ENCODE peak calls at places on chromosomes 3 and 15, in four cellular contexts. B is A549, C is stomach, K is mucosa of descending colon. O is an unnamed sample.

GRCh38 chr15:66679657-66680108 is 22.4 kb upstream of the SMAD6 start:
- DNase-seq in B (no peak), C (peak; percentile 36), K (no peak), O (peak; percentile 91)

GRCh38 chr3:169173231-169173630 is 490.3 kb downstream of the MECOM start:
- DNase-seq in B (no peak), C (no peak), K (no peak), O (peak; percentile 33)

GRCh38 chr15:42128476-42128875 is 28.0 kb downstream of the PLA2G4F start:
- DNase-seq in B (no peak), C (peak; percentile 15), K (no peak), O (no peak)

GRCh38 chr3:136957751-136958288 is at the start of gene IL20RB:
- DNase-seq in B (peak; percentile 14), C (no peak), K (no peak), O (peak; percentile 76)

GRCh38 chr15:70556376-70556775 is 207.0 kb downstream of the UACA start:
- DNase-seq in B (no peak), C (peak; percentile 16), K (no peak), O (no peak)

GRCh38 chr3:39188271-39189149 is 3.9 kb downstream of the XIRP1 start:
- DNase-seq in B (no peak), C (no peak), K (no peak), O (no peak)

GRCh38 chr3:139906441-139906840 is 28.5 kb upstream of the CLSTN2 start:
- DNase-seq in B (peak; percentile 14), C (no peak), K (no peak), O (no peak)

GRCh38 chr3:134937256-134938023 is 142.4 kb downstream of the EPHB1 start:
- DNase-seq in B (no peak), C (no peak), K (no peak), O (no peak)

GRCh38 chr15:44296625-44297524 is 8.4 kb downstream of the GOLM2 start:
- DNase-seq in B (peak; percentile 72), C (no peak), K (no peak), O (peak; percentile 29)

GRCh38 chr3:128016502-128016901 is 35.7 kb upstream of the SEC61A1 start:
- DNase-seq in B (no peak), C (no peak), K (no peak), O (no peak)

GRCh38 chr3:49805367-49805782 is 2.3 kb downstream of the INKA1 start:
- DNase-seq in B (no peak), C (peak; percentile 83), K (peak; percentile 42), O (peak; percentile 30)

GRCh38 chr3:100650651-100651611 is 41.5 kb downstream of the ADGRG7 start:
- DNase-seq in B (peak; percentile 16), C (no peak), K (no peak), O (no peak)

GRCh38 chr3:43872901-43873300 is 182.2 kb downstream of the ABHD5 start:
- DNase-seq in B (peak; percentile 85), C (no peak), K (no peak), O (no peak)

GRCh38 chr3:12442654-12443501 is 41.4 kb upstream of the TSEN2 start:
- DNase-seq in B (no peak), C (no peak), K (no peak), O (no peak)

GRCh38 chr3:79139395-79140060 is 628.3 kb downstream of the ROBO1 start:
- DNase-seq in B (no peak), C (no peak), K (no peak), O (no peak)

GRCh38 chr15:68672781-68673205 is 94.0 kb downstream of the CORO2B start:
- DNase-seq in B (peak; percentile 29), C (no peak), K (no peak), O (peak; percentile 50)

GRCh38 chr3:78511840-78512239 is 1256.0 kb downstream of the ROBO1 start:
- DNase-seq in B (no peak), C (no peak), K (no peak), O (no peak)

GRCh38 chr3:139629033-139629432 is 48.7 kb downstream of the NMNAT3 start:
- DNase-seq in B (peak; percentile 28), C (no peak), K (peak; percentile 36), O (peak; percentile 4)

GRCh38 chr15:90994059-90994416 is 297 bp downstream of the PRC1 start:
- DNase-seq in B (no peak), C (peak; percentile 26), K (no peak), O (no peak)

GRCh38 chr3:106728315-106728821 is 648.9 kb upstream of the CCDC54 start:
- DNase-seq in B (peak; percentile 59), C (no peak), K (no peak), O (no peak)

GRCh38 chr15:51969728-51970127 is 1.9 kb downstream of the LEO1 start:
- DNase-seq in B (no peak), C (no peak), K (no peak), O (no peak)

GRCh38 chr3:71684752-71685151 is 40.5 kb downstream of the EIF4E3 start:
- DNase-seq in B (no peak), C (no peak), K (no peak), O (peak; percentile 84)

GRCh38 chr15:79283252-79284048 is 928 bp downstream of the ANKRD34C start:
- DNase-seq in B (peak; percentile 24), C (no peak), K (peak; percentile 28), O (peak; percentile 92)

GRCh38 chr3:192881159-192881786 is 36.4 kb downstream of the MB21D2 start:
- DNase-seq in B (no peak), C (no peak), K (no peak), O (no peak)

GRCh38 chr3:106758459-106758858 is 618.8 kb upstream of the CCDC54 start:
- DNase-seq in B (no peak), C (no peak), K (no peak), O (no peak)

GRCh38 chr3:22141769-22142168 is 390.8 kb upstream of the ZNF385D start:
- DNase-seq in B (no peak), C (no peak), K (no peak), O (no peak)

GRCh38 chr15:57921371-57921770 is 144.1 kb downstream of the ALDH1A2 start:
- DNase-seq in B (no peak), C (no peak), K (no peak), O (peak; percentile 28)

GRCh38 chr3:159922861-159923312 is 65.7 kb upstream of the IL12A start:
- DNase-seq in B (no peak), C (no peak), K (no peak), O (no peak)

GRCh38 chr3:131072845-131073244 is 46.2 kb downstream of the NEK11 start:
- DNase-seq in B (no peak), C (no peak), K (no peak), O (no peak)

GRCh38 chr3:141876891-141877561 is 583 bp downstream of the ATP1B3 start:
- DNase-seq in B (peak; percentile 40), C (peak; percentile 61), K (peak; percentile 74), O (peak; percentile 64)

GRCh38 chr3:111715911-111716523 is 120.9 kb upstream of the ZBED2 start:
- DNase-seq in B (peak; percentile 61), C (peak; percentile 77), K (peak; percentile 58), O (peak; percentile 71)

GRCh38 chr3:188578579-188579363 is 424.8 kb downstream of the LPP start:
- DNase-seq in B (no peak), C (no peak), K (no peak), O (peak; percentile 14)

GRCh38 chr3:45793482-45794176 is 2.7 kb downstream of the SLC6A20 start:
- DNase-seq in B (peak; percentile 5), C (no peak), K (no peak), O (no peak)

DNA sequence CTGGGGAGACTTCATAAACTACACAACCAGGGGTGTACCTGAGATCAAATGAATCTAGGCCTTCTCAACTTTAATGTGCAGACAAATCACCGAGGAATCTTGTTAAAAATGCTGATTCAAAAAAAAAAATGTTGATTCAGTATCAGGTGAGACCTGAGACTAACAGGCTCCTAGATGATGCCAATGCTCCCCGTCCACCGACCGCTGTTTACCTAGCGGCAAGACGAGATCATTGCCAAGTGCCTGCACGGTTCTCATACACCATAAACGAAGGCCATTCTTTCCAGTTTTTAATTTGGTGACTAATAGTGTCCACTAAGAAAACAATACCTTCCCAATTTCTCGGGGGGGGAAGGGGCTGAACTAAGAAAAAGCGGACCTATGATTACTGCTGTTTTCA is 2.5 kb upstream of the FSIP1 start:
- DNase-seq in B (no peak), C (no peak), K (no peak), O (no peak)
- TF ChIP-seq CTCF in B (no peak), C (no peak), K (no peak), O (no peak)

GRCh38 chr15:83973816-83974215 is 261.8 kb upstream of the GOLGA6L4 start:
- DNase-seq in B (peak; percentile 12), C (no peak), K (no peak), O (peak; percentile 20)
- TF ChIP-seq CTCF in B (no peak), C (no peak), K (no peak), O (peak; percentile 47)

GRCh38 chr3:195249858-195250464 is 21.0 kb downstream of the XXYLT1 start:
- DNase-seq in B (no peak), C (no peak), K (no peak), O (no peak)

GRCh38 chr3:195248281-195248680 is 22.7 kb downstream of the XXYLT1 start:
- DNase-seq in B (no peak), C (no peak), K (no peak), O (no peak)

GRCh38 chr3:195251336-195252065 is 19.5 kb downstream of the XXYLT1 start:
- DNase-seq in B (no peak), C (no peak), K (no peak), O (no peak)

GRCh38 chr3:195249057-195249770 is 21.7 kb downstream of the XXYLT1 start:
- DNase-seq in B (no peak), C (no peak), K (no peak), O (no peak)

GRCh38 chr3:195250473-195251251 is 20.3 kb downstream of the XXYLT1 start:
- DNase-seq in B (no peak), C (no peak), K (no peak), O (no peak)
- TF ChIP-seq CTCF in B (no peak), C (no peak), K (no peak), O (no peak)

GRCh38 chr3:42518800-42519567 is 16.5 kb downstream of the VIPR1 start:
- DNase-seq in B (no peak), C (no peak), K (no peak), O (peak; percentile 19)
- TF ChIP-seq CTCF in B (no peak), C (no peak), K (no peak), O (peak; percentile 29)

GRCh38 chr15:61051570-61052031 is 177.5 kb downstream of the RORA start:
- DNase-seq in B (peak; percentile 39), C (no peak), K (no peak), O (peak; percentile 58)
- TF ChIP-seq CTCF in B (peak; percentile 29), C (peak; percentile 33), K (no peak), O (peak; percentile 74)

O was measured in cardiac muscle cell.